ENCODE peak calls at places on chromosomes 7 and 10, in five cellular contexts. U is IMR-90, H is ovary, I is adrenal gland, M is spleen. Q is an unnamed sample. For H3K4me1, the result is how much of the 10 kb centered on the place peaks cover.

GRCh38 chr10:110710621-110711020 is 66.5 kb downstream of the RBM20 start:
- DNase-seq in U (no peak), H (no peak), I (no peak), M (no peak), Q (no peak)

GRCh38 chr10:78774614-78774998 is 294.2 kb upstream of the ZMIZ1 start:
- DNase-seq in U (no peak), H (no peak), I (no peak), M (no peak), Q (no peak)

GRCh38 chr7:157513162-157513621 is 176.4 kb downstream of the DNAJB6 start:
- DNase-seq in U (no peak), H (no peak), I (no peak), M (no peak), Q (no peak)

GRCh38 chr7:13115157-13115772 is 427.8 kb downstream of the ARL4A start:
- DNase-seq in U (peak), H (no peak), I (no peak), M (no peak), Q (no peak)

GRCh38 chr7:100649826-100650565 is 6.3 kb downstream of the ACTL6B start:
- DNase-seq in U (no peak), H (no peak), I (no peak), M (no peak), Q (no peak)

GRCh38 chr10:110613341-110613995 is 30.7 kb upstream of the RBM20 start:
- DNase-seq in U (no peak), H (no peak), I (no peak), M (no peak), Q (no peak)

GRCh38 chr10:92290076-92290836 is 622 bp downstream of the CPEB3 start:
- DNase-seq in U (peak), H (no peak), I (peak), M (no peak), Q (peak)

GRCh38 chr10:103885617-103886016 is 30.2 kb upstream of the SH3PXD2A start:
- DNase-seq in U (peak), H (no peak), I (no peak), M (no peak), Q (no peak)

GRCh38 chr10:70803768-70804423 is 11.9 kb upstream of the SGPL1 start:
- DNase-seq in U (no peak), H (no peak), I (no peak), M (no peak), Q (no peak)

GRCh38 chr10:122304054-122304579 is 33.0 kb downstream of the BTBD16 start:
- DNase-seq in U (no peak), H (no peak), I (no peak), M (no peak), Q (no peak)

GRCh38 chr10:94315975-94316464 is 46.7 kb downstream of the NOC3L start:
- DNase-seq in U (peak), H (no peak), I (no peak), M (no peak), Q (no peak)

GRCh38 chr7:17651926-17652385 is 288.3 kb downstream of the SNX13 start:
- DNase-seq in U (peak), H (no peak), I (no peak), M (no peak), Q (no peak)

GRCh38 chr7:22138106-22138505 is 192.4 kb upstream of the CDCA7L start:
- DNase-seq in U (no peak), H (no peak), I (no peak), M (no peak), Q (no peak)

GRCh38 chr7:123844712-123845219 is at the start of gene HYAL4:
- DNase-seq in U (no peak), H (no peak), I (no peak), M (no peak), Q (no peak)

GRCh38 chr7:106283831-106284515 is 810 bp downstream of the NAMPT start:
- DNase-seq in U (peak), H (peak), I (peak), M (no peak), Q (peak)

GRCh38 chr7:157854066-157854891 is 517.5 kb downstream of the DNAJB6 start:
- DNase-seq in U (no peak), H (no peak), I (peak), M (peak), Q (peak)

GRCh38 chr10:77471069-77471536 is 166.5 kb downstream of the KCNMA1 start:
- DNase-seq in U (no peak), H (no peak), I (no peak), M (no peak), Q (no peak)

GRCh38 chr10:104296687-104297436 is 27.9 kb downstream of the GSTO2 start:
- DNase-seq in U (no peak), H (no peak), I (no peak), M (no peak), Q (no peak)

GRCh38 chr7:40356871-40357676 is 222.3 kb downstream of the SUGCT start:
- DNase-seq in U (peak), H (no peak), I (no peak), M (no peak), Q (no peak)

GRCh38 chr10:119658274-119658673 is 7.1 kb downstream of the BAG3 start:
- DNase-seq in U (peak), H (peak), I (peak), M (no peak), Q (peak)

GRCh38 chr7:43758861-43759683 is 592 bp downstream of the BLVRA start:
- DNase-seq in U (peak), H (peak), I (peak), M (peak), Q (peak)

GRCh38 chr10:12907651-12908050 is 93.9 kb downstream of the CCDC3 start:
- DNase-seq in U (peak), H (no peak), I (no peak), M (no peak), Q (no peak)

GRCh38 chr10:76303682-76304316 is 872.4 kb downstream of the LRMDA start:
- DNase-seq in U (peak), H (peak), I (peak), M (no peak), Q (no peak)
- H3K4me1 ChIP-seq in U (under half), H (under half), I (under half), M (under half), Q (under half)

GRCh38 chr7:47734287-47734948 is 152.5 kb upstream of the TNS3 start:
- DNase-seq in U (no peak), H (no peak), I (no peak), M (no peak), Q (no peak)
- H3K4me3 ChIP-seq in U (no peak), H (no peak), I (no peak), M (no peak), Q (no peak)

GRCh38 chr7:820341-820740 is 11.9 kb upstream of the SUN1 start:
- DNase-seq in U (no peak), H (no peak), I (no peak), M (no peak), Q (no peak)

GRCh38 chr7:815284-816216 is 16.7 kb upstream of the SUN1 start:
- DNase-seq in U (no peak), H (peak), I (peak), M (peak), Q (peak)

GRCh38 chr7:816300-816750 is 16.0 kb upstream of the SUN1 start:
- DNase-seq in U (peak), H (peak), I (peak), M (peak), Q (peak)

GRCh38 chr7:818031-818699 is 14.1 kb upstream of the SUN1 start:
- DNase-seq in U (peak), H (peak), I (no peak), M (peak), Q (no peak)

DNA sequence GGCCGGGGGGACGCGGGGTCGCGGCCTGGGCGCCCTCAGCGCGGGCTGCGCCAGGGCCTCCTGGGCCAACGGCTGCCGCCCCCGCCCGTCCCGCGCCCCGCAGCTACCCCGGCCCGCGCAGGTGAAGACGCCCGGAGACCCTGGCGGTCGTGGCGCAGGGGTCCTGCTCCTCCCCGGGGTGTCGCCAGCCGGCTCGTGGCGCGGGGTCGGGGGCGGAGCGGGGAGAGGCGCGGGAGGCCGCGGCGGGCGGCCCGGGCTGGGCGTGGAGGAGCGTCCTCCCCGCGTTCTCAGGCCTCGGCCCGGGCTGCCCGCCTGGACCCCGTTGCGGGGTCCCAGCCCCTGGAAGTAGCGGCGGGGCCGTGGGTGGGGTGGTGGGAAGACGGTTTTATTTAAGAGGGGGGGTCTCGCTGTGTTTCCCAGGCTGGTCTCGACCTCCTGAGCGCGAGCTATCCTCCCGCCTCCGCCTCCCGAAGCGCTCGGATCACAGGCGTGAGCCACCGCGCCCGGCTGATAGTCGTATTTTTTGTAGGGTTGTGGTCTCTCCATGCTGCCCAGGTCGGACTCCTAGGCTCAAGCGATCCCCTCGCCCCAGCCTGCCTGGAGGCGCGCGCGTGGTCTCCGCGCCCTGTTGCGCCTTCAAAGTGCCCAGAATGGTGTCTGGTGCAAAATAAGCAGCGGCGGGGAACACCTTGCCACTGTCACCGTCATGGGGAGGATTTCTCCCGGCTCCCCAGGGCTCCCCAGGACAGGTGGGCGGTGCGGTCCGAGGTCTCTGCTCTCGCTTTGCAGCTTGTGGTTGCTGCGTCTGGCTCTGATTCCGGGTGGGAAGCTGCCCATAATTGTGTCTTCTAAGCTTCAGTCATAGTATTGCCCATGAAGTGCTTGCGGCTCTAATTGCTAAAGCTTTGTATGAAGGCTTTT is 15.3 kb upstream of the SUN1 start:
- DNase-seq in U (no peak), H (peak), I (no peak), M (peak), Q (peak)
- TF ChIP-seq POLR2A in U (no peak), H (no peak), I (no peak), M (no peak), Q (no peak)

DNA sequence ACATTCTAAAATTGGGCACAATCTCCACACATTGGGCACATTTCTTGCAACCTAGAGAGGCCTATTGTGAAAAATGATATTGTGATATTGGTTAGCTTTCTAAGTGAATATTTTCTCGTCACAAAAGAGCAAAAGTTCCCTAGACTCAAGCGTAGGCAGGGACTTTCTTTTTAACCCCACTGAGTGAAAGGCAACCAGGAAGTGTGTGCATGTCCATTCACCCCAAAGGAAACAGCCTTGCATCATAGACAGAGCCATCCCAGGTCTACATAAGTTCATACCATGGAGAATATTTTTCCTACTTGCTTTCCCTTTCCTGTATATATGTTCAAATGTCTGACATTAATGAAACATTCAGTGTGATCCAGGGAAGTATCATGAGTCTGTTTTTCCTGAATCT is 84.2 kb upstream of the AGBL3 start:
- DNase-seq in U (no peak), H (no peak), I (no peak), M (no peak), Q (no peak)
- H3K4me1 ChIP-seq in U (under half), H (under half), I (under half), M (under half), Q (under half)

GRCh38 chr10:35685402-35685801 is 43.3 kb upstream of the FZD8 start:
- DNase-seq in U (no peak), H (no peak), I (no peak), M (no peak), Q (no peak)

GRCh38 chr10:35693800-35694199 is 51.7 kb upstream of the FZD8 start:
- DNase-seq in U (no peak), H (no peak), I (no peak), M (no peak), Q (no peak)

GRCh38 chr10:35691522-35692236 is 49.6 kb upstream of the FZD8 start:
- DNase-seq in U (no peak), H (no peak), I (no peak), M (no peak), Q (no peak)

GRCh38 chr10:35696392-35696791 is 54.3 kb upstream of the FZD8 start:
- DNase-seq in U (no peak), H (no peak), I (no peak), M (no peak), Q (no peak)

DNA sequence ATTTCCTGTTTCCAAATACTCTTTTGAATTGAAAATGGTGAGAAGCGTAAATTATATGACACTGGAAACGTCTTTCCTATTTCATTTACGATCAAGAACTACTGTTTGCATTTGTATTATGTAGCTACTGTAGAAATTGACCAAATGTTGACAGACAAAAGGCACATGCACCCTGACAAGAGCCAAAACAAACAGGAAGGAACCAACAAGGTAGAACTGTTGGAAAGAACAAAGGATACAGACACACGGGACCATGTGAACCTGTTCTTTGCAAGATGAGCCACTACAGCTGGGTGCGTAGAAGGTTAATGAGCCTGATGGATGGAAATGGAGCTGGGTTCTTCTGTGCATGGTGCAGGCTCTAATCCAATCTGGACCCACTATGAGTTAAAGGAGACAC is 48.4 kb upstream of the FZD8 start:
- DNase-seq in U (no peak), H (no peak), I (no peak), M (no peak), Q (no peak)
- H3K4me3 ChIP-seq in U (no peak), H (no peak), I (no peak), M (no peak), Q (no peak)

GRCh38 chr7:141071855-141072547 is 1.9 kb upstream of the TMEM178B start:
- DNase-seq in U (no peak), H (no peak), I (peak), M (no peak), Q (peak)

GRCh38 chr7:141073641-141074161 is at the start of gene TMEM178B:
- DNase-seq in U (no peak), H (no peak), I (peak), M (no peak), Q (peak)

GRCh38 chr7:141073173-141073640 is 657 bp upstream of the TMEM178B start:
- DNase-seq in U (peak), H (peak), I (peak), M (no peak), Q (no peak)

GRCh38 chr7:141071260-141071854 is 2.5 kb upstream of the TMEM178B start:
- DNase-seq in U (no peak), H (peak), I (peak), M (no peak), Q (no peak)

GRCh38 chr7:141072548-141073172 is 1.2 kb upstream of the TMEM178B start:
- DNase-seq in U (peak), H (peak), I (peak), M (no peak), Q (no peak)
- TF ChIP-seq POLR2A in U (no peak), H (no peak), I (no peak), M (no peak), Q (no peak)

Q was measured in upper lobe of left lung.